ENCODE peak calls at places on chromosomes 13 and 19, in four cellular contexts. S is K562, M is H1, V is GM12878. Z is an unnamed sample.
A peak's percentile ranks its signal among the peaks of the same experiment; 100 is the strongest.

GRCh38 chr13:106336663-106337062 is 198.8 kb downstream of the EFNB2 start:
- DNase-seq in V (no peak), M (no peak), S (no peak), Z (no peak)

GRCh38 chr13:93690139-93690538 is 463.5 kb downstream of the GPC6 start:
- DNase-seq in S (peak; percentile 0), V (no peak), M (no peak), Z (no peak)

GRCh38 chr19:1874554-1875185 is 10.6 kb downstream of the ABHD17A start:
- DNase-seq in V (no peak), S (peak; percentile 61), M (no peak), Z (no peak)

GRCh38 chr19:19062454-19063182 is 1.2 kb upstream of the SLC25A42 start:
- DNase-seq in V (no peak), S (peak; percentile 86), M (no peak), Z (no peak)

GRCh38 chr19:2354670-2355069 is 5.4 kb upstream of the TMPRSS9 start:
- DNase-seq in S (no peak), V (no peak), M (no peak), Z (no peak)

GRCh38 chr13:28637714-28638355 is 21.1 kb upstream of the POMP start:
- DNase-seq in V (peak; percentile 50), M (no peak), S (peak; percentile 18), Z (no peak)

GRCh38 chr13:37636701-37637100 is 38.1 kb upstream of the POSTN start:
- DNase-seq in S (peak; percentile 9), M (no peak), V (no peak), Z (no peak)

GRCh38 chr19:47740866-47741519 is 4.4 kb upstream of the NOP53 start:
- DNase-seq in S (no peak), M (no peak), V (no peak), Z (no peak)

GRCh38 chr19:17220207-17220758 is 5.1 kb downstream of the USE1 start:
- DNase-seq in S (peak; percentile 85), M (no peak), V (no peak), Z (no peak)

GRCh38 chr13:26185720-26186119 is 36.4 kb downstream of the RNF6 start:
- DNase-seq in S (no peak), V (no peak), M (no peak), Z (no peak)

GRCh38 chr19:41398042-41398403 is 405 bp downstream of the BCKDHA start:
- DNase-seq in S (no peak), M (no peak), V (no peak), Z (no peak)

GRCh38 chr13:33169273-33169980 is 116.1 kb downstream of the STARD13 start:
- DNase-seq in V (no peak), S (no peak), M (no peak), Z (no peak)

GRCh38 chr13:40153516-40153915 is 498.1 kb downstream of the COG6 start:
- DNase-seq in V (no peak), S (no peak), M (no peak), Z (no peak)

GRCh38 chr13:59144700-59145099 is 1019.0 kb downstream of the DIAPH3 start:
- DNase-seq in M (no peak), V (no peak), S (no peak), Z (no peak)

GRCh38 chr19:31260171-31260933 is 88.9 kb downstream of the TSHZ3 start:
- DNase-seq in V (no peak), S (no peak), M (no peak), Z (no peak)

GRCh38 chr19:31378404-31378803 is 29.2 kb upstream of the TSHZ3 start:
- DNase-seq in S (peak; percentile 6), M (no peak), V (no peak), Z (no peak)

GRCh38 chr13:53782400-53783030 is 753.9 kb downstream of the OLFM4 start:
- DNase-seq in M (peak; percentile 47), V (peak; percentile 3), S (peak; percentile 21), Z (no peak)

GRCh38 chr13:60759499-60759898 is 362.5 kb downstream of the TDRD3 start:
- DNase-seq in M (no peak), S (no peak), V (no peak), Z (no peak)

GRCh38 chr19:38701455-38702063 is 42.7 kb downstream of the CAPN12 start:
- DNase-seq in V (no peak), S (no peak), M (no peak), Z (no peak)

GRCh38 chr19:44748426-44749254 is at the start of gene BCL3:
- DNase-seq in S (peak; percentile 69), V (no peak), M (no peak), Z (no peak)
- H3K27me3 ChIP-seq in S (no peaks in the 10 kb centered on the region), V (no peaks in the 10 kb centered on the region), M (peaks cover 22% of the 10 kb centered on the region), Z (no peaks in the 10 kb centered on the region)

DNA sequence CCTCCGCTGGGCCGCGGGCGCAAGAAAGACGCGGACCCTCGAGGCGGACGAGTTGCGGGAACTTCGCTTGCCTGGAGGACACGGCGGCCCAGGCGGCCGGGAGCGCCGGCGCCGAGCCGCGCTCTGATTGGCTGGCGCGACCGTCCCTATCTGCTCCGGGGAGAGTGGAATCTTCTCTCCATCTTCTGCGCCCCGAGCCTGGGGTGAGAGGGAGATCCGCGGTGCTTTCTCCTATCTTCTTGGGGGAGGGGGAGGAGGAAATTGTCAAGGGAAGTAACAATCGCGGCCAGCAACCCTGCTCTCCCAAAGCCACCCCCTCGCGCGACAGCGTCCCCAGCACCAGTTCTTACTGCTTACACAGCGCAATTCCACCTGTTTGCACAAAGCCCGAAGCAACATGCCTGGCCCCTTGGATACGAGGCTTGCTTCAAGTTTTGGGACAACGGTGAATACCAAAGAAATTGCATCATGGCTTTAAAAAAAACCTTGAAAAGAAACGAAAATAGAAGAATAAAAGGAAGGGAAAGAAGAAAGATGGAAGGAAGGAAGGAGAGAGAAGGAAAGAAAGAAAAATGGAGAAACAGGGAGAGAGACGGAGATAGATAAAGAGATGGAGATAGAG is 4.8 kb downstream of the SOX21 start:
- DNase-seq in M (peak; percentile 79), S (no peak), V (no peak), Z (no peak)
- TF ChIP-seq EZH2 in M (peak; percentile 30), S (no peak), V (no peak), Z (no peak)

DNA sequence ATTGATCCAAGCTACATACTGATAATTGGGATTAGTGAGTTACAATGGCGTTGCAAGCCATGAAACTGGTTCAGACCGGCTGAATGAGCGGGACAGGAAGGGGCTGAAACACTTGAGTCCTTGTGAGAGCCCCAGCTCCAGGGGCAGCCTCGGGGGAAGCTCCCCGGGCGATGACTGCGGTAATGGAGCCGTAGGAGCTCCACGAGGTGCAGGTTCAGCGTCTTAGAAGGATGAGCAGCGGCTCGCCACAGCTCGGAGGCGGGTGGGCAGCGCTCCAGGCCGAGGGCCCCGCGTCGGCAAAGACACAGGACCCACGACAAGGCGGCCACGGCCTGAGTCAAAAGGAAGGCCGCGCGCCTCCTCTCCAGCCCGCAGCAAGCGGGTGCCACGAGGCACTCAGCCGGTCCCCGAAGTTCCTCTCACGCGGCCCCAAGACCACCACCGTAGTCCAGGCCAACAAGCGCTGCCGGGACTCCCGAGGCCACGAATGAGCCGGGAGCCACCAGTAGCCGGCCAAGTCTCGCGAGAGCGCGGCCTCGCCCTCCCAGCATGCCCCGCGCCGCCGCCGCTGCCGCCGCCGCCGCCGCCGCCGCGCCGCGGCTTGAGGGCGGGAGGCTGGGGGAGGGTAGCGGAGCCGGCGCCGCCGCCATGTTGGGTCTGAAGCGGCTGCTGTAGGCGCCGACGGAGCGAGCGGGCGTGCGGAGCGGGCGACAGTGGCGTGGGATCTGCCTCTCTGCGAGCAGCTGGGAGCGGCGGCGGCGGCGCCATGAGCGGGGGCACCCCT is at the start of gene LSM14A:
- DNase-seq in V (peak; percentile 33), S (peak; percentile 94), M (peak; percentile 94), Z (peak; percentile 64)
- TF ChIP-seq EGR1 in V (peak; percentile 7), S (no peak), M (no peak), Z (no peak)

GRCh38 chr13:68745517-68745916 is 1362.1 kb upstream of the ATXN8OS start:
- DNase-seq in V (no peak), M (no peak), S (no peak), Z (no peak)
- H3K27me3 ChIP-seq in V (no peaks in the 10 kb centered on the region), M (no peaks in the 10 kb centered on the region), S (no peaks in the 10 kb centered on the region), Z (no peaks in the 10 kb centered on the region)

GRCh38 chr13:112066624-112067004 is 335 bp upstream of the SOX1 start:
- DNase-seq in V (no peak), S (no peak), M (peak; percentile 82), Z (no peak)

GRCh38 chr13:112064222-112064621 is 2.7 kb upstream of the SOX1 start:
- DNase-seq in V (no peak), S (no peak), M (no peak), Z (no peak)

GRCh38 chr13:112065521-112065866 is 1.5 kb upstream of the SOX1 start:
- DNase-seq in S (no peak), M (peak; percentile 44), V (no peak), Z (no peak)

GRCh38 chr13:112067121-112067741 is at the start of gene SOX1:
- DNase-seq in M (peak; percentile 80), V (no peak), S (no peak), Z (no peak)

GRCh38 chr13:112065867-112066623 is 904 bp upstream of the SOX1 start:
- DNase-seq in V (no peak), M (peak; percentile 76), S (no peak), Z (no peak)
- TF ChIP-seq EZH2 in V (no peak), M (peak; percentile 98), S (no peak), Z (no peak)

DNA sequence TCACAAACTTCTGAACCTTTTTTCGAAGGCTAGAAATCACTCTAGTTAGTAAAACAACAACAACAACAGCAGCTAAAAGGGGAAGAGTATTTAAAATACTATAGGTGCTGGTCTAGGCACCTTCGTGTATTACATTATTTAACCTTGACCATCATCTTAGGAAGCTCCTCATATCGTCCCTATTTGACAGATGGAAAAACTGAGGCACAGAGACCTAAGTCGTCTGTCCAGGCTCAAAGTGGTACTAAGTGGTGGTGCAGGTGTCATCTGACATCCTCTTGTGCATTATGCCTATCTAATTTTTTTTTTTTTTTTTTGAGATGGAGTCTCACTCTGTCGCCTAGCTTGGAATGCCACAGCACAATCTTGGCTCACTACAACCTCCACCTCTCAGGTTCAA is 29.1 kb downstream of the CATSPERD start:
- DNase-seq in V (no peak), S (no peak), M (no peak), Z (no peak)
- TF ChIP-seq EGR1 in V (no peak), S (no peak), M (no peak), Z (no peak)

Z was measured in HCT116.